ENCODE peak calls at places on chromosomes 11 and 22, in seven cellular contexts. S is coronary artery, U is tibial nerve, K is IMR-90, X is MM.1S, P is foreskin fibroblast, J is thoracic aorta. O is an unnamed sample.

GRCh38 chr11:59152312-59152967 is 9.8 kb downstream of the FAM111A start:
- DNase-seq in U (no peak), K (no peak), J (no peak), P (no peak), S (no peak), X (peak; percentile 62), O (no peak)

GRCh38 chr11:30801357-30801756 is 215.2 kb upstream of the MPPED2 start:
- DNase-seq in U (no peak), X (no peak), J (no peak), K (no peak), S (no peak), P (no peak), O (no peak)

GRCh38 chr11:85742873-85743275 is 56.9 kb upstream of the CCDC89 start:
- DNase-seq in K (no peak), X (no peak), S (no peak), U (no peak), J (no peak), P (no peak), O (no peak)

GRCh38 chr11:58334708-58335107 is 24.2 kb downstream of the OR5B17 start:
- DNase-seq in J (no peak), P (peak; percentile 84), U (no peak), S (no peak), X (no peak), K (peak; percentile 89), O (peak; percentile 76)

GRCh38 chr22:28441720-28442263 is 237.8 kb downstream of the TTC28 start:
- DNase-seq in P (no peak), S (no peak), J (no peak), X (no peak), K (no peak), U (no peak), O (no peak)

GRCh38 chr22:30636226-30637077 is 871 bp downstream of the SLC35E4 start:
- DNase-seq in K (no peak), P (peak; percentile 22), U (no peak), X (no peak), J (no peak), S (no peak), O (peak; percentile 7)

GRCh38 chr11:36090351-36091245 is 146.7 kb downstream of the LDLRAD3 start:
- DNase-seq in U (no peak), X (no peak), K (no peak), P (no peak), J (no peak), S (no peak), O (no peak)

GRCh38 chr11:3831378-3832239 is 9.2 kb downstream of the RHOG start:
- DNase-seq in X (no peak), S (no peak), J (no peak), P (no peak), K (no peak), U (no peak), O (no peak)

GRCh38 chr11:86138958-86139357 is 70.1 kb upstream of the PICALM start:
- DNase-seq in U (no peak), K (no peak), X (peak; percentile 51), P (no peak), J (no peak), S (no peak), O (no peak)

GRCh38 chr22:45903355-45904149 is 73.4 kb downstream of the WNT7B start:
- DNase-seq in X (no peak), U (no peak), P (peak; percentile 31), K (peak; percentile 69), S (no peak), J (peak; percentile 28), O (peak; percentile 59)

GRCh38 chr11:2564008-2564530 is 119.3 kb downstream of the KCNQ1 start:
- DNase-seq in J (no peak), S (no peak), K (no peak), X (no peak), P (no peak), U (no peak), O (no peak)

GRCh38 chr11:114251797-114252327 is 44.3 kb upstream of the NNMT start:
- DNase-seq in K (no peak), X (no peak), J (no peak), U (no peak), S (no peak), P (no peak), O (no peak)

GRCh38 chr11:114253771-114254170 is 42.4 kb upstream of the NNMT start:
- DNase-seq in S (no peak), X (no peak), J (no peak), U (no peak), K (no peak), P (no peak), O (no peak)

GRCh38 chr11:114254571-114255146 is 41.5 kb upstream of the NNMT start:
- DNase-seq in U (no peak), P (no peak), S (no peak), X (no peak), J (no peak), K (no peak), O (no peak)

GRCh38 chr11:114250180-114250579 is 46.0 kb upstream of the NNMT start:
- DNase-seq in U (no peak), S (no peak), X (no peak), P (no peak), K (no peak), J (no peak), O (no peak)

DNA sequence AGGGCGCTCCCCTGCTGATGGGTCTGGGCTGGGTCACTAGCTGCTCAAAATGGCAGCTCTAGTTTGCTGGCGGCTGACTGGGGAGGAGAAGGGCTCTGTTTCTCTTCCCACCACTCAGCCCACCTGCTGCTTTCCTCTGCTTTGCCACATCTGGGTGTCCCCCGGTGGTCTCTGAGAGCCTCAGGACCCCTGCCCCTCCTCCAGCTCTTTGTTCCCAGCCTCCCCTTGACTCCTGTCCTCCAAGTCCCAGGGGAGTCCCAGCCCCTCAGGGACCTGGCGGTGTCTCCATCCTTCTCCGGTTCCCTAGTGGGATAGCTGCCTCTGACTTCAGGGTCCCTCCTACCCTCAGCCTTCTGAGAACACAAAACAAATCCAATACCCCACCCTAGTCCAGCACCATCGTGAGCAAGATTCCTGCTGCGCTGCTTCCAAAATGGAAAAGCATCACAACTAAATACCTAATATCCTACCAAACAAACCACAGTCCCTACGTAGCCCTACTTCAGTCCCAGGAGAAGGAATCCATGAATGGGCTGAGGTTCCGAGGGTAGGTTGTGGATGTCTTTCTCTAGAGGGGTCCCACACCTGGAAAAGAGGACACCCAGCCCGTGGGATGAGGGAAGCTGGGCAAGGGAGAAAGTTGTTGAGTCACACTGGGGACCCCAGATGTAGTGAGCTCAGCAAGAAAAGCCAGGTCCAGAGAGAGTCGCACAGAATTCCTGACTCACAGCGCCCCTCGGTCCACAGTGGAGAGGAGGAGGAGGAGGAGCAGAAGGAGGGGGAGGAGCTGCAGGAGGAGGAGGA is 45.0 kb upstream of the NNMT start:
- DNase-seq in S (no peak), U (peak; percentile 66), J (no peak), K (no peak), P (no peak), X (no peak), O (no peak)
- TF ChIP-seq CTCF in S (no peak), U (no peak), J (no peak), K (no peak), P (no peak), X (no peak), O (no peak)

GRCh38 chr11:118924591-118925585 is 838 bp downstream of the BCL9L start:
- DNase-seq in K (peak; percentile 33), X (peak; percentile 42), S (no peak), U (no peak), J (no peak), P (no peak), O (peak; percentile 39)
- H3K4me3 ChIP-seq in K (peak overlapping the region; percentile 99), X (peak overlapping the region; percentile 98), S (peak overlapping the region; percentile 82), U (peak overlapping the region; percentile 94), J (peak overlapping the region; percentile 98), P (peak overlapping the region; percentile 99), O (peak overlapping the region; percentile 97)

GRCh38 chr11:68020575-68020974 is 9.9 kb upstream of the NDUFS8 start:
- DNase-seq in X (no peak), J (no peak), S (no peak), K (peak; percentile 35), U (no peak), P (no peak), O (no peak)
- TF ChIP-seq CTCF in X (peak; percentile 36), J (no peak), S (no peak), K (peak; percentile 48), U (no peak), P (peak; percentile 34), O (peak; percentile 54)

GRCh38 chr22:42653992-42654391 is 4.8 kb upstream of the CYB5R3 start:
- DNase-seq in P (no peak), K (no peak), S (no peak), X (no peak), U (no peak), J (no peak), O (no peak)

GRCh38 chr22:42651134-42651533 is 1.9 kb upstream of the CYB5R3 start:
- DNase-seq in U (no peak), X (no peak), P (peak; percentile 27), J (no peak), S (no peak), K (peak; percentile 69), O (no peak)

GRCh38 chr22:42656578-42656977 is 7.4 kb upstream of the CYB5R3 start:
- DNase-seq in U (no peak), J (no peak), K (no peak), X (no peak), P (no peak), S (no peak), O (no peak)

GRCh38 chr22:42654696-42655095 is 5.5 kb upstream of the CYB5R3 start:
- DNase-seq in P (no peak), X (no peak), J (no peak), K (no peak), U (no peak), S (no peak), O (no peak)

GRCh38 chr22:42655693-42656092 is 6.5 kb upstream of the CYB5R3 start:
- DNase-seq in X (peak; percentile 79), S (no peak), K (no peak), J (no peak), U (no peak), P (no peak), O (no peak)
- H3K4me3 ChIP-seq in X (no peak overlapping the region), S (no peak overlapping the region), K (no peak overlapping the region), J (no peak overlapping the region), U (no peak overlapping the region), P (no peak overlapping the region), O (no peak overlapping the region)

DNA sequence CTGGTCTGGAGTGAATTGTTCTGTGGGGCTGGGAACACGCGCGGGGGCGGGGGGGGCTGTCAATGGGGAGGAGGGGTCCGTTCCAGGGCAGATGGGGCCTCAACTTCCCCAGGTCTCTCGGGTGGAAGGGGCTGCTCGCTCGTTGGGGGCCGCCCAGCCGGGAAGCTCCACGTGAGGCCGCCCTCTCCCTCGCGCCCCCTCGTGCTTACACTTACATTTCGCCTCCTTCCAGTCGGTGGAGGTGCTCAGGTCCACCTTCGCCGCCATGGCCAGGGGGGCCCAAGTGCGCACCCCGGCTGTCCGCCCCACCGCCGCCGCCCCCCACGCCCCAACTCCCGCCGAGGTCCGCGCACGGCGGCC is 451 bp downstream of the MACROD1 start:
- DNase-seq in U (no peak), S (no peak), J (no peak), X (no peak), P (no peak), K (no peak), O (no peak)
- TF ChIP-seq CTCF in U (no peak), S (no peak), J (no peak), X (no peak), P (no peak), K (peak; percentile 13), O (no peak)

DNA sequence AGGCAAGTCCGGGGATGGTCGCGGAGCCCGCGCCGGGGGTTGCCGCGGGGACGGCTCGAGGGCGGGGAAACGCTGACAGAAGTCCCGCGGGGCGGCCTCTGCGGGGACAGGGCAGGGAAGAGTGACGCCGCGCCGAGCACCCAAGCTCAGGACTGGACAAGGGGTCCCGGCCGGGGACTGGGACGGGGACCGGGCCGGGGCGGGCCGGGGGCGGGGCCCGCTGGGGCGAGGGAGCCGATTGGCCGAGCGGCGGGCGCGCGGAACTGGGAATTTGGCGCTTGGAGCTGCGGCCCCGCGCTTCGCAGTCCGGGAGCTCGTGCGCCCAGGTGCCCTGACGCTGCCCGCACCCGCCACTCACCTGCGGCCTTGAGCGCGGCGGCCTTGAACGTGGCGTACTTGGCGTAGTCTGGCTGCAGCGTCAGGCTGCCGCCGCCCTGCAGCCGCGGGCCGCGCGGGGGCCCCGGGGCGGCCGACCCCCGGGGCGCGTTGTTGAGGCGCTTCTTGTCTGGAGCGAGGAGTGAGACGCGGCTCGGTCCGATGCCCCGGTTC is 4.8 kb downstream of the SHISA8 start:
- DNase-seq in J (no peak), P (no peak), S (no peak), K (no peak), U (no peak), X (no peak), O (no peak)
- H3K4me3 ChIP-seq in J (peak overlapping the region; percentile 63), P (no peak overlapping the region), S (peak overlapping the region; percentile 65), K (peak overlapping the region; percentile 1), U (peak overlapping the region; percentile 42), X (no peak overlapping the region), O (peak overlapping the region; percentile 28)